ENCODE peak calls at places on chromosomes 12 and 14, in four cellular contexts. One of them, this sample, is unnamed.
A peak's percentile ranks its signal among the peaks of the same experiment; 100 is the strongest.

GRCh38 chr12:2982361-2982760 is 23.2 kb downstream of the TEAD4 start:
- DNase-seq in Karpas-422: no peak
- DNase-seq in IMR-90: no peak
- DNase-seq in SK-N-SH: no peak
- DNase-seq in this sample: no peak

GRCh38 chr14:99682809-99683618 is 1.1 kb upstream of the CYP46A1 start:
- DNase-seq in IMR-90: peak; percentile 48
- DNase-seq in Karpas-422: peak; percentile 95
- DNase-seq in SK-N-SH: peak; percentile 90
- DNase-seq in this sample: peak; percentile 90

GRCh38 chr12:79019672-79020071 is 155.1 kb downstream of the SYT1 start:
- DNase-seq in IMR-90: no peak
- DNase-seq in Karpas-422: no peak
- DNase-seq in SK-N-SH: no peak
- DNase-seq in this sample: no peak

GRCh38 chr12:129193263-129193871 is 340.1 kb downstream of the GLT1D1 start:
- DNase-seq in IMR-90: no peak
- DNase-seq in SK-N-SH: peak; percentile 21
- DNase-seq in Karpas-422: peak; percentile 78
- DNase-seq in this sample: no peak

GRCh38 chr12:28340261-28340660 is 150.0 kb downstream of the CCDC91 start:
- DNase-seq in Karpas-422: no peak
- DNase-seq in SK-N-SH: no peak
- DNase-seq in IMR-90: peak; percentile 84
- DNase-seq in this sample: peak; percentile 6

GRCh38 chr12:92735131-92735721 is 32.4 kb downstream of the PLEKHG7 start:
- DNase-seq in IMR-90: peak; percentile 92
- DNase-seq in SK-N-SH: no peak
- DNase-seq in Karpas-422: no peak
- DNase-seq in this sample: peak; percentile 92

GRCh38 chr12:30822385-30823139 is 67.8 kb upstream of the CAPRIN2 start:
- DNase-seq in SK-N-SH: peak; percentile 33
- DNase-seq in IMR-90: peak; percentile 10
- DNase-seq in Karpas-422: no peak
- DNase-seq in this sample: peak; percentile 72

GRCh38 chr14:45526715-45527549 is 273.9 kb upstream of the MIS18BP1 start:
- DNase-seq in SK-N-SH: peak; percentile 21
- DNase-seq in Karpas-422: peak; percentile 85
- DNase-seq in IMR-90: no peak
- DNase-seq in this sample: peak; percentile 3

GRCh38 chr12:75551477-75551876 is 40.1 kb upstream of the KRR1 start:
- DNase-seq in SK-N-SH: no peak
- DNase-seq in IMR-90: no peak
- DNase-seq in Karpas-422: no peak
- DNase-seq in this sample: no peak

GRCh38 chr12:130700492-130701401 is 15.4 kb downstream of the RIMBP2 start:
- DNase-seq in SK-N-SH: no peak
- DNase-seq in IMR-90: no peak
- DNase-seq in Karpas-422: no peak
- DNase-seq in this sample: no peak

GRCh38 chr14:37791384-37792036 is 196.1 kb downstream of the TTC6 start:
- DNase-seq in IMR-90: no peak
- DNase-seq in Karpas-422: no peak
- DNase-seq in SK-N-SH: no peak
- DNase-seq in this sample: no peak

GRCh38 chr12:76024102-76024781 is 7.3 kb downstream of the PHLDA1 start:
- DNase-seq in Karpas-422: no peak
- DNase-seq in IMR-90: peak; percentile 56
- DNase-seq in SK-N-SH: no peak
- DNase-seq in this sample: no peak

GRCh38 chr14:100004392-100004791 is 60.8 kb upstream of the EVL start:
- DNase-seq in Karpas-422: no peak
- DNase-seq in IMR-90: no peak
- DNase-seq in SK-N-SH: no peak
- DNase-seq in this sample: no peak

GRCh38 chr12:12534134-12534866 is 28.4 kb downstream of the DUSP16 start:
- DNase-seq in SK-N-SH: peak; percentile 59
- DNase-seq in Karpas-422: no peak
- DNase-seq in IMR-90: no peak
- DNase-seq in this sample: no peak

DNA sequence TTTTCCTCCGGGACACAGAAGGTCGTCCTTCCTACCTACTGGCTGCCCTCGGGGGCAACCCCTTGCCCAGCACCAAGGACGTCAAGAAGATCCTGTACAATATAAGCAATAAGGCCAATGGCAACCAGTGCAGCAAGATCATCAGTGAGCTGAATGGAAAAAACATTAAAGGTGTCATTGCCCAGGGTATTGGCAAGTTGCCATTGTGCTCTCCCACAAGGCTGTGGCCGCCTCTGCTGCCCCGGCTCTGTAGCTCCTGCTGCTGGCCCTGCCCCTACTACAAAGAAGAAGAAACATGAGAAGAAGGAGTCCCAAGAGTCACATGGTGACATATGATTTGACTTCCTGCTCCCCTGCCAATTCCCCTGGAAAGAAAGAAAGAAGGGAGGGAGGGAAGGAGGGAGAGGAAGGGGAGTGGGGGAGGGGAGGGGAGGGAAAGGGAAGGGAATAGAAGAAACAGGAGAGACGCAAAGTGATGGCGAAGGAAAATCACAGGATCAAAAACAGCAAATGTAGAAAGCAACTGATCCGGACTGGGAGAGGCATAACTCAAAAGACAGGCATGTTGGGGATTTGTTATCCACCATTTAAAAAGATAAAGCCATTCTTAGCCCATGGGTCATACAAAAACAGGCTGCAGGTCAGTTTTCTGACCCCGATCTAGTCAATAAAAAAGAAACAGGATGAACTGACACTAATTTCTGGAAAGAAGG is 61.3 kb upstream of the RESF1 start:
- DNase-seq in SK-N-SH: peak; percentile 15
- DNase-seq in IMR-90: no peak
- DNase-seq in Karpas-422: peak; percentile 42
- DNase-seq in this sample: no peak
- H3K4me3 ChIP-seq in SK-N-SH: no peak overlapping the region
- H3K4me3 ChIP-seq in IMR-90: no peak overlapping the region
- H3K4me3 ChIP-seq in Karpas-422: no peak overlapping the region
- H3K4me3 ChIP-seq in this sample: no peak overlapping the region

DNA sequence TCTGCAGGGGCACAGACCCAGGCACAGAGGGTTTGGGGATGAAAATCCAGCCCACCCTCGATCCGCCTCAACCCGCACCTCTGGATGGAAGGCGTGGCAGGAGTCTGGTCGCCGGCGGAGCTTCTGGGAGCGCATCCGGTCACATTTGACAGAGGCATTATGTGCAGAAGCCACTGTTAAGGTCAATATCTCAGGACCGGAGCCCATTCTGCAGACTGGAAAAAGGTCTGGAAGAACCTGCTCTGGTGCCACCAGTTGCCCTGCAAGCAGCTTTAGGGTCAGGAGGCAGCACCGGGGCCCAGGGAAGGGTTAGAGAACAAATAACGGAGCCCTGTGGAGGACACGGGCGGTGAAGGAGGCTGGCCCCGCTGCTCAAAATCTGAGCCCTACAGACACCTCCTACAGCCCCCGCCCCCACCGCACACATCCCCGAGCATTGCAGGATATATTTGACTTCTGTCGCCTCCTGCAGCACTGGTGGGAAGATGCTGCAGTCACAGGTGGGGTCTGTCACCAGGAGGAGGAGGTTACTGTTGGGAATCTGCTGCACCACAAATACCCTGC is 25.1 kb upstream of the LRTM2 start:
- DNase-seq in SK-N-SH: peak; percentile 9
- DNase-seq in Karpas-422: no peak
- DNase-seq in IMR-90: no peak
- DNase-seq in this sample: no peak
- H3K4me1 ChIP-seq in SK-N-SH: no peaks in the 10 kb centered on the region
- H3K4me1 ChIP-seq in Karpas-422: peaks cover 35% of the 10 kb centered on the region
- H3K4me1 ChIP-seq in IMR-90: peaks cover 4% of the 10 kb centered on the region
- H3K4me1 ChIP-seq in this sample: peaks cover 20% of the 10 kb centered on the region

GRCh38 chr14:101823081-101823480 is 61.6 kb downstream of the PPP2R5C start:
- DNase-seq in Karpas-422: peak; percentile 77
- DNase-seq in SK-N-SH: no peak
- DNase-seq in IMR-90: peak; percentile 52
- DNase-seq in this sample: no peak
- H3K9ac ChIP-seq in Karpas-422: peak overlapping the region; percentile 71
- H3K9ac ChIP-seq in SK-N-SH: no peak overlapping the region
- H3K9ac ChIP-seq in IMR-90: no peak overlapping the region
- H3K9ac ChIP-seq in this sample: peak overlapping the region; percentile 45

DNA sequence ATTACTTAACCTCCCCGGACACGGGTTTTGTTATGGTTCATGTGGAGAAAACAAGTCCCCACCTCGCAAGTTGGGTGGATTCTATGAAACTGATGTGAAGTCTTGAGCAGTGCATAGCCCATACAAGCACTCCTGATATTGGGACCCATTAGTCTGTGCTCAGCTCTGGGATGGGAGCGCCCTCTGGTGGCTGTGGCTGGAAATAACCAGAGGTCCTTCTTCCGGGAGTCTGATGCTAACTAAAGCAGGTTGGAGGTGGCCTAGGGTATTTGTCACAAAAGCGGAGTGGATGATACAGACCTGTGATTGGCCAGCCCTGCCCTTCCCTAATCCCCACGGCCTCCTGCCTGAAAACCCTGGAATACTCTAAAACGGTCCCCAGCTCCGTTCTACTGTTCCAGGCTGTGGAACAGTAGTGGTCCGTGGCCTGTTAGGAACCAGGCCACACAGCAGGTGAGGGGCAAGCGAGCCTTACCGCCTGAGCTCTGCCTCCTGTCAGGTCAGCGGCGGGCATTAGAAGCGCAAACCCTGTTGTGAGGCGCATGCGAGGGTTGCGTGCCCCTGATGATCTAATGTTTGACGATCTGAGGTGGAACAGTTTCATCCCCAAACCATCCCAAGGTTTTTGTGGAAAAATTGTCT is 6.4 kb downstream of the SLC48A1 start:
- DNase-seq in SK-N-SH: peak; percentile 88
- DNase-seq in Karpas-422: peak; percentile 97
- DNase-seq in IMR-90: peak; percentile 79
- DNase-seq in this sample: peak; percentile 94
- H3K4me3 ChIP-seq in SK-N-SH: no peak overlapping the region
- H3K4me3 ChIP-seq in Karpas-422: no peak overlapping the region
- H3K4me3 ChIP-seq in IMR-90: no peak overlapping the region
- H3K4me3 ChIP-seq in this sample: no peak overlapping the region